ENCODE peak calls at places on chromosomes 13 and 19, in six cellular contexts. C is GM23248, S is MM.1S, T is SK-N-SH, Y is hepatocyte, M is GM23338. Z is an unnamed sample.
A peak's percentile ranks its signal among the peaks of the same experiment; 100 is the strongest.

GRCh38 chr13:73870036-73870741 is 264.0 kb downstream of the KLF12 start:
- DNase-seq in C (peak; percentile 44), S (no peak), T (no peak), Y (peak; percentile 29), M (no peak), Z (no peak)

GRCh38 chr19:52638601-52639000 is 446 bp upstream of the ZNF83 start:
- DNase-seq in C (peak; percentile 79), S (no peak), T (peak; percentile 53), Y (peak; percentile 43), M (peak; percentile 40), Z (no peak)

GRCh38 chr13:103188688-103189326 is 122.6 kb upstream of the SLC10A2 start:
- DNase-seq in C (peak; percentile 14), S (peak; percentile 49), T (peak; percentile 23), Y (peak; percentile 47), M (peak; percentile 57), Z (peak; percentile 48)

GRCh38 chr13:99404005-99404755 is 97.0 kb upstream of the GPR183 start:
- DNase-seq in C (no peak), S (no peak), T (no peak), Y (no peak), M (no peak), Z (peak; percentile 7)

GRCh38 chr13:103883698-103884097 is 817.5 kb upstream of the SLC10A2 start:
- DNase-seq in C (peak; percentile 14), S (no peak), T (no peak), Y (peak; percentile 36), M (no peak), Z (peak; percentile 24)

GRCh38 chr13:104105418-104106355 is 1039.5 kb upstream of the SLC10A2 start:
- DNase-seq in C (no peak), S (no peak), T (no peak), Y (no peak), M (no peak), Z (peak; percentile 9)

GRCh38 chr13:100069278-100069677 is 19.6 kb upstream of the PCCA start:
- DNase-seq in C (peak; percentile 16), S (no peak), T (no peak), Y (no peak), M (no peak), Z (no peak)

GRCh38 chr19:7868671-7869452 is 5.3 kb downstream of the PRR36 start:
- DNase-seq in C (peak; percentile 72), S (peak; percentile 95), T (peak; percentile 61), Y (peak; percentile 93), M (peak; percentile 97), Z (peak; percentile 95)

GRCh38 chr19:7482584-7483439 is 6.0 kb downstream of the PEX11G start:
- DNase-seq in C (peak; percentile 16), S (no peak), T (peak; percentile 91), Y (peak; percentile 66), M (peak; percentile 97), Z (peak; percentile 57)

DNA sequence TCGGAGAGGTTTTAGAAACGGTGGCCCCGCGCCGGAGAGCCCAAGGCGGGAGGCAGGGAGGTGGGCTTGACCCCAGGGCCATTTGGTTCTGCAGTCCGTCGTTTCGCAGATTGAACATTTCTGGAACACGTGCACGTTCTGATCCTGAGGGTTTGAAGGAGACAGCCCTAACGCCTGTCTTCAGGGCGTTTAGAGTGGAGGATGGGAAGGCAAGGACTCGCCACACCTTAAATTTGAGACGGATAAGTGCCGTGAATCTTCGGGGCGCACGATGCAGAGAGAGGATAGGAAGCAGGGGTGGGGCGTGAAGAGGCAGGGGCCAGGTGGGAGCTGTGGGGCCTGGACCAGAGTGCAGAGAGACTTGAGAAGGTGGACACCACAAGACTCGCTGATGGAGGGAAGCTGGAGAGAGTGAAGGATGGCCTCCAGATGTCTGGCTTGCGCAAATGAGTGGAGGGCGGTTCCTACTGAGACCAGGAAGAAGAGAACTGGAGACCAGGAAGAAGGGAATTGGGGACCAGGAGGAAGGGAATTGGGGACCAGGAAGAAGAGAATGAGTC is 804 bp upstream of the MIER2 start:
- DNase-seq in C (peak; percentile 6), S (no peak), T (no peak), Y (no peak), M (no peak), Z (no peak)
- H3K27ac ChIP-seq in C (no peak overlapping the region), S (no peak overlapping the region), T (no peak overlapping the region), Y (no peak overlapping the region), M (no peak overlapping the region), Z (no peak overlapping the region)

GRCh38 chr19:22140356-22140755 is 56.4 kb downstream of the ZNF676 start:
- DNase-seq in C (no peak), S (no peak), T (no peak), Y (no peak), M (no peak), Z (no peak)

GRCh38 chr19:22144394-22144793 is 52.4 kb downstream of the ZNF676 start:
- DNase-seq in C (peak; percentile 7), S (no peak), T (peak; percentile 4), Y (no peak), M (peak; percentile 50), Z (no peak)
- TF ChIP-seq EZH2phosphoT487 in C (no peak), S (no peak), T (no peak), Y (no peak), M (no peak), Z (no peak)

DNA sequence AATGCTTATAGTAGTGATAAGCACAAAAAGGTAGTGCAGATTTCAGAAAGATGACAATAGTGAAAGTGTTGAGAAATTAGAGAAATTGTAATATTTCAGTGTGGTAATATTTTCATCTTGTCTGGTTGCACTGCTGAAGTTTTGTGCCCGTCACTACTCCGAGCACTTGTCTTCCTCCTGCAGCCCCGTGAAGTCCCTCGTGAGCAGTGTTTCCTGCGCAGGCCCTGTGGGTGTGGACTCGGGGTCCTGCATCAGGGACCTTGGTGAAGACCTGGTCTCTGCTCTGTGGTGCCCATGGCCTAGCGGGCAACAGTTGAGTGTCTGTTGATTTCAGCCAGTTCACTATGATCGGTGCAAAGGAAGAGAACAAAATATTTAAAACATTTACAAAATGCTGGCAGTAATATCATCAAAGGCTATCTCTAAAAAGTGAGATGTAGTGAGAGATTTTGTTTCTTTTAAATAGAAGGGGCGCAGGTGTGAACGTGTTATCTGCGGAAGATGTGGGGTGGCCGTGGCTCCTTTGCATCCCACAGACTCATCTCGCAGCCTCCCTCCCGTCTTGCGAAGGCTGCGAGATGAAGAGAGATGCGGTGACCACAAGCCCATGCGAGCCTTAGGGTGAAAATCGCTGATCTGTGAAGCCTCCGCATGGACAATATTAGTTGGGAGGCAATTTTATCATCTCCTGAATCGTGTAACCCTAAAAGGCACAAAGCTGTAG is 27.7 kb upstream of the DCUN1D2 start:
- DNase-seq in C (no peak), S (no peak), T (no peak), Y (no peak), M (no peak), Z (no peak)
- H3K27ac ChIP-seq in C (no peak overlapping the region), S (no peak overlapping the region), T (no peak overlapping the region), Y (no peak overlapping the region), M (no peak overlapping the region), Z (no peak overlapping the region)

DNA sequence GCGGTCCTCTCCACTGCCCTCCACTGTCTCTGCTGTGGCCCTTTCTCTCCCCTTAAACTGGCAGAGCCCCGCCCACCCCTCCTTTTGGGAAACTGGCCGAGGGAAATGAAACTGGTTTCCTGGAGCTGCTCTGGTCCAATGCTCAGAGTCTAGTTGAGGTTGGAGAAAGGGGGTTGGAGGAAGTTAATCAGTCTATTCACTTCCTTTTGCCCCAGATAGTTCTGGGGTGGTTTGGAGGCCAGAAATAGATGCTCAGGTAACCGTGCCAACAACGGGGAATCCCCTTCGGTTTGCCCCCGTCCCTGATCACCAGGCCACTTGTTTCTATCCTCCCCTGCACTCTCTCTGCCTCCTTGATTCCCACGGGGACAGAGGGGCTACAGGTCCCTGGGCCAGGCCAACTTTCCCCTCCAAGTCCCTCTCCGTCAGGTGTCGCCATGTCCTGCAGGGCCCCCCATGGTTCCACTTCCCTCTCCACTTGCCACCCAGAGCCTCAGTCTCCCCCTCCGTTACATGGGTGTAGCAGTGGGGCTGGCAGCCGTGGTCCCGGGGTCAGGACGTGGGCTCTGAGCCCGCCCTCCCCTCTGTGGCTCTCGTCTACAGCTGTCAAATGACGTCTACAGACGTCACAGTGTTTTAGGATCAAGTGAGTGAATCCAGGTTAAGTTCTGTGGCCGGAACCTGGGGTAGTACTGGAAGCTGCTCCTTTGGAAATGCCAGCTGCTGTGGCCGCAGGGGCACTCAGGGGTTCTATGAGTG is at the start of gene IL4I1:
- DNase-seq in C (peak; percentile 28), S (peak; percentile 75), T (no peak), Y (no peak), M (no peak), Z (no peak)
- TF ChIP-seq EZH2phosphoT487 in C (no peak), S (no peak), T (no peak), Y (no peak), M (no peak), Z (no peak)

GRCh38 chr19:37987356-37988332 is 80.6 kb downstream of the SIPA1L3 start:
- DNase-seq in C (no peak), S (no peak), T (no peak), Y (peak; percentile 32), M (peak; percentile 77), Z (no peak)
- H3K27ac ChIP-seq in C (no peak overlapping the region), S (no peak overlapping the region), T (no peak overlapping the region), Y (no peak overlapping the region), M (peak overlapping the region; percentile 98), Z (no peak overlapping the region)

GRCh38 chr19:35144259-35144599 is 1.2 kb downstream of the FXYD7 start:
- DNase-seq in C (no peak), S (no peak), T (no peak), Y (no peak), M (no peak), Z (no peak)

GRCh38 chr19:35143818-35144217 is 763 bp downstream of the FXYD7 start:
- DNase-seq in C (no peak), S (no peak), T (no peak), Y (no peak), M (no peak), Z (no peak)

GRCh38 chr19:35142531-35143230 is 374 bp upstream of the FXYD7 start:
- DNase-seq in C (no peak), S (peak; percentile 47), T (peak; percentile 91), Y (peak; percentile 72), M (peak; percentile 91), Z (peak; percentile 63)

GRCh38 chr19:35141627-35142401 is 1.2 kb upstream of the FXYD7 start:
- DNase-seq in C (no peak), S (no peak), T (no peak), Y (no peak), M (no peak), Z (no peak)

GRCh38 chr19:35143231-35143715 is at the start of gene FXYD7:
- DNase-seq in C (no peak), S (no peak), T (peak; percentile 66), Y (no peak), M (peak; percentile 64), Z (no peak)
- TF ChIP-seq EZH2phosphoT487 in C (no peak), S (no peak), T (no peak), Y (no peak), M (no peak), Z (no peak)